ENCODE peak calls at places on chromosomes 4 and X, in four cellular contexts. H is IMR-90, P is K562, O is prostate gland. K is an unnamed sample.

GRCh38 chr4:138650917-138651564 is 364.5 kb upstream of the NOCT start:
- DNase-seq in H (peak), P (peak), O (no peak), K (peak)

GRCh38 chrX:5042563-5042962 is 1186.1 kb downstream of the NLGN4X start:
- DNase-seq in H (no peak), P (no peak), O (no peak), K (no peak)

GRCh38 chr4:4859010-4859798 is at the start of gene MSX1:
- DNase-seq in H (peak), P (peak), O (peak), K (peak)

GRCh38 chr4:80538276-80538926 is 202.9 kb downstream of the CFAP299 start:
- DNase-seq in H (peak), P (no peak), O (no peak), K (no peak)

GRCh38 chrX:77431227-77431626 is 16.0 kb upstream of the FGF16 start:
- DNase-seq in H (peak), P (peak), O (no peak), K (no peak)

GRCh38 chr4:147714575-147715401 is 17.1 kb upstream of the ARHGAP10 start:
- DNase-seq in H (peak), P (no peak), O (no peak), K (peak)

GRCh38 chrX:16999275-16999674 is 52.8 kb downstream of the REPS2 start:
- DNase-seq in H (no peak), P (no peak), O (no peak), K (no peak)

GRCh38 chr4:4390046-4390445 is 3.1 kb downstream of the NSG1 start:
- DNase-seq in H (no peak), P (no peak), O (no peak), K (no peak)

GRCh38 chrX:147803948-147804347 is 107.8 kb upstream of the FMR1 start:
- DNase-seq in H (no peak), P (peak), O (no peak), K (no peak)

GRCh38 chr4:30718889-30719252 is 1.3 kb upstream of the PCDH7 start:
- DNase-seq in H (peak), P (no peak), O (no peak), K (peak)

GRCh38 chrX:42094208-42094607 is 170.9 kb upstream of the CASK start:
- DNase-seq in H (peak), P (no peak), O (no peak), K (no peak)

GRCh38 chr4:82748176-82748575 is 50.4 kb downstream of the SCD5 start:
- DNase-seq in H (peak), P (no peak), O (no peak), K (no peak)

GRCh38 chr4:137531121-137531520 is 1.2 kb downstream of the PCDH18 start:
- DNase-seq in H (peak), P (no peak), O (no peak), K (no peak)

GRCh38 chr4:10285028-10285427 is 168.4 kb upstream of the WDR1 start:
- DNase-seq in H (no peak), P (peak), O (no peak), K (no peak)

GRCh38 chr4:87410669-87411068 is 11.7 kb upstream of the NUDT9 start:
- DNase-seq in H (peak), P (no peak), O (no peak), K (no peak)

GRCh38 chr4:22741744-22742143 is 49.0 kb downstream of the GBA3 start:
- DNase-seq in H (no peak), P (no peak), O (no peak), K (no peak)

GRCh38 chrX:155148724-155149537 is 67.3 kb upstream of the VBP1 start:
- DNase-seq in H (peak), P (peak), O (no peak), K (no peak)

GRCh38 chr4:37453004-37453360 is 208.4 kb downstream of the NWD2 start:
- DNase-seq in H (peak), P (peak), O (peak), K (peak)

GRCh38 chrX:138756234-138756633 is 44.7 kb upstream of the FGF13 start:
- DNase-seq in H (no peak), P (peak), O (no peak), K (no peak)

GRCh38 chrX:19682712-19683331 is 167.5 kb upstream of the MAP3K15 start:
- DNase-seq in H (peak), P (no peak), O (peak), K (peak)

GRCh38 chrX:129037389-129037788 is 485.9 kb downstream of the SMARCA1 start:
- DNase-seq in H (no peak), P (no peak), O (no peak), K (no peak)

GRCh38 chr4:152283806-152284470 is 252.0 kb downstream of the FBXW7 start:
- DNase-seq in H (no peak), P (no peak), O (no peak), K (no peak)

GRCh38 chr4:16001484-16001858 is 38.5 kb upstream of the FGFBP2 start:
- DNase-seq in H (peak), P (peak), O (peak), K (peak)

GRCh38 chr4:157141976-157142375 is 66.0 kb downstream of the GLRB start:
- DNase-seq in H (no peak), P (no peak), O (no peak), K (no peak)

GRCh38 chr4:52982246-52982950 is 120.3 kb downstream of the RASL11B start:
- DNase-seq in H (peak), P (peak), O (no peak), K (no peak)

GRCh38 chr4:84482564-84483563 is 16.2 kb downstream of the NKX6-1 start:
- DNase-seq in H (no peak), P (no peak), O (no peak), K (no peak)

GRCh38 chr4:8524595-8525382 is 55.4 kb upstream of the GPR78 start:
- DNase-seq in H (no peak), P (no peak), O (no peak), K (no peak)

GRCh38 chr4:10384974-10385373 is 72.3 kb downstream of the ZNF518B start:
- DNase-seq in H (no peak), P (no peak), O (no peak), K (no peak)

GRCh38 chr4:60884545-60884944 is 315.6 kb upstream of the ADGRL3 start:
- DNase-seq in H (no peak), P (no peak), O (no peak), K (no peak)

GRCh38 chrX:8815460-8816065 is 14.4 kb upstream of the FAM9A start:
- DNase-seq in H (peak), P (peak), O (peak), K (no peak)

GRCh38 chrX:69029696-69030245 is 135.5 kb downstream of the PJA1 start:
- DNase-seq in H (no peak), P (no peak), O (no peak), K (no peak)

GRCh38 chr4:118772149-118773081 is 63.5 kb downstream of the SEC24D start:
- DNase-seq in H (peak), P (peak), O (no peak), K (no peak)

GRCh38 chrX:154029439-154029838 is 9.7 kb upstream of the IRAK1 start:
- DNase-seq in H (no peak), P (peak), O (no peak), K (no peak)
- H3K27ac ChIP-seq in H (no peak), P (no peak), O (no peak), K (no peak)

DNA sequence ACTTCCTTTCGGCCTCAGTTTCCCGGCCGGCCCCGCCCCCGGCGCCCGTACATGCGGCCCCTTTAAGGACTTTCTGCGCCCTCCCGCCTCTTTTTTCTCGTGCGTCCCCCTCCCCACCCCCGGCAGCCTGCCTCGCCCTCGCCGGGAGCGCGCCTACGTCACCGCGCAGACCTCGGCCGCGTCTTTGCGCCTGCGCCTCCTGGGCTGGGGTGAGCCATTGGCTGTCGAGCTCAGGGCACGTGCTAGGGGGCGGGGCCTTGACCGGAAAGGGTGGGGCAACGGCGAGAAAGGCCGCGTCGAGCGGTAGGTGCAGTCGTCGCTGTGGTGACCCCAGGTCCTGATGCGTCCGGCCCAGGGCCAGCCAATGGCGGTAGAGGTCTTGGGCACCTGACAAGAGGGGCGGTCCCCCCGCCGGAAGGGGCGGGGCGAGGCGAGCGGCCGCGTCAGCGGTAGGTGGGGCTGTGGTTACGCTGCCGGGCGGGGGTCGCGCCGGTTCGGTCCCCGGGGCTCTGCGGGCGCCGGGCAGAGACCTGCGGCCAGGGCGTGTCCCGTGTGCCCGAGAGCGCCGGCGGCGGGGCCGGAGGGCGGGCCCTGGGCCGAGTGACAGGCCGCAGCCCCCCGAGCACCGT is at the start of gene UVSSA:
- DNase-seq in H (peak), P (peak), O (peak), K (peak)
- TF ChIP-seq POLR2A in H (no peak), P (peak), O (peak), K (peak)

GRCh38 chrX:103101280-103102042 is 8.5 kb upstream of the NXF3 start:
- DNase-seq in H (no peak), P (peak), O (no peak), K (no peak)
- H3K27ac ChIP-seq in H (no peak), P (peak), O (no peak), K (no peak)

DNA sequence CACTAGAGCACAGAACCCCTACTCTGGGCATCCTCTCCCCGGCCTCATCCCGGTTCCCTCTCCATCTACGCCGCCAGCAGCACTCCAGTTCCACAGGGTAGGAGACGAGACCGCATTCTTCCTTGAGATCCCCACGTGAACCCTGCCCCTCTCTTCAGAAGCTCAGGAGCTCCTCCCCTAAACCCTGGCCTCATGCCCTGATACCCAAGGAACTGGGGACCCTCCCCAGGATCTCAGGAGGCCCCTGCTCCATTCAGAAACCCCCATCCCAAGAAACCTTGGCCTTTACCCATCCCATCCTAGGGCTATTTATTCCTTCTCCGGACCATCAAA is 1.1 kb downstream of the PRICKLE3 start:
- DNase-seq in H (no peak), P (peak), O (no peak), K (no peak)
- TF ChIP-seq POLR2A in H (no peak), P (no peak), O (no peak), K (no peak)

GRCh38 chr4:107930821-107931774 is at the start of gene CYP2U1:
- DNase-seq in H (peak), P (peak), O (peak), K (peak)
- H3K27ac ChIP-seq in H (peak), P (no peak), O (peak), K (peak)

GRCh38 chrX:102720237-102721168 is at the start of gene GPRASP3:
- DNase-seq in H (peak), P (peak), O (peak), K (peak)
- TF ChIP-seq POLR2A in H (no peak), P (peak), O (peak), K (peak)

GRCh38 chrX:3518870-3519269 is 172.4 kb upstream of the MXRA5 start:
- DNase-seq in H (peak), P (peak), O (no peak), K (peak)
- H3K27ac ChIP-seq in H (peak), P (no peak), O (no peak), K (no peak)

K was measured in uterus.